ENCODE peak calls at places on chromosomes 5 and 9, in four cellular contexts. One of them, this sample, is unnamed.

GRCh38 chr9:15136646-15137045 is 170.4 kb downstream of the TTC39B start:
- DNase-seq in fibroblast of lung: no peak
- DNase-seq in CD4-positive, alpha-beta T cell: no peak
- DNase-seq in foreskin fibroblast: no peak
- DNase-seq in this sample: no peak

GRCh38 chr5:151899400-151899799 is 25.3 kb downstream of the GLRA1 start:
- DNase-seq in fibroblast of lung: no peak
- DNase-seq in CD4-positive, alpha-beta T cell: no peak
- DNase-seq in foreskin fibroblast: no peak
- DNase-seq in this sample: no peak

GRCh38 chr5:13478831-13479465 is 465.5 kb downstream of the DNAH5 start:
- DNase-seq in CD4-positive, alpha-beta T cell: no peak
- DNase-seq in foreskin fibroblast: no peak
- DNase-seq in fibroblast of lung: peak; percentile 60
- DNase-seq in this sample: peak; percentile 14

GRCh38 chr5:154397652-154398406 is 48.0 kb upstream of the SAP30L start:
- DNase-seq in CD4-positive, alpha-beta T cell: no peak
- DNase-seq in foreskin fibroblast: no peak
- DNase-seq in fibroblast of lung: no peak
- DNase-seq in this sample: no peak

GRCh38 chr9:7500521-7500920 is 299.1 kb downstream of the DMAC1 start:
- DNase-seq in foreskin fibroblast: no peak
- DNase-seq in CD4-positive, alpha-beta T cell: no peak
- DNase-seq in fibroblast of lung: no peak
- DNase-seq in this sample: no peak

GRCh38 chr9:129495422-129496186 is 125.3 kb downstream of the C9orf50 start:
- DNase-seq in CD4-positive, alpha-beta T cell: peak; percentile 84
- DNase-seq in fibroblast of lung: peak; percentile 86
- DNase-seq in foreskin fibroblast: peak; percentile 96
- DNase-seq in this sample: peak; percentile 89

GRCh38 chr9:125633116-125633743 is 73.8 kb downstream of the MAPKAP1 start:
- DNase-seq in CD4-positive, alpha-beta T cell: no peak
- DNase-seq in foreskin fibroblast: no peak
- DNase-seq in fibroblast of lung: peak; percentile 43
- DNase-seq in this sample: no peak

GRCh38 chr5:173633304-173633703 is 16.9 kb upstream of the BOD1 start:
- DNase-seq in CD4-positive, alpha-beta T cell: no peak
- DNase-seq in foreskin fibroblast: no peak
- DNase-seq in fibroblast of lung: no peak
- DNase-seq in this sample: no peak

GRCh38 chr5:40223884-40224402 is 455.8 kb upstream of the PTGER4 start:
- DNase-seq in foreskin fibroblast: peak; percentile 91
- DNase-seq in CD4-positive, alpha-beta T cell: no peak
- DNase-seq in fibroblast of lung: peak; percentile 94
- DNase-seq in this sample: peak; percentile 77

GRCh38 chr9:4774209-4774608 is 18.5 kb upstream of the RCL1 start:
- DNase-seq in foreskin fibroblast: peak; percentile 29
- DNase-seq in CD4-positive, alpha-beta T cell: no peak
- DNase-seq in fibroblast of lung: no peak
- DNase-seq in this sample: no peak